ENCODE peak calls at places on chromosomes 16 and 17, in eight cellular contexts. M is activated T-helper 1 cell treated with Interleukin-2 at 50 U/mL for 16 hours, V is caudate nucleus, L is RCC 7860, A is NCI-H2081, I is uterus, D is mesenchymal stem cell, T is cardiac muscle cell. N is an unnamed sample.

GRCh38 chr17:9905902-9906301 is 831 bp upstream of the RCVRN start:
- DNase-seq in M (no peak), V (no peak), L (no peak), A (no peak), I (no peak), D (peak; percentile 39), T (peak; percentile 46), N (no peak)

GRCh38 chr17:9224485-9224884 is 203.2 kb downstream of the NTN1 start:
- DNase-seq in M (no peak), V (no peak), L (no peak), A (no peak), I (no peak), D (no peak), T (no peak), N (no peak)

GRCh38 chr17:4536742-4537411 is 18.3 kb downstream of the MYBBP1A start:
- DNase-seq in M (no peak), V (peak; percentile 18), L (no peak), A (no peak), I (peak; percentile 61), D (peak; percentile 47), T (peak; percentile 71), N (no peak)

GRCh38 chr17:72409405-72410002 is 288.7 kb downstream of the SOX9 start:
- DNase-seq in M (no peak), V (no peak), L (no peak), A (no peak), I (no peak), D (no peak), T (no peak), N (no peak)

GRCh38 chr16:17657037-17657436 is 186.3 kb upstream of the XYLT1 start:
- DNase-seq in M (no peak), V (no peak), L (no peak), A (no peak), I (no peak), D (no peak), T (no peak), N (no peak)

GRCh38 chr16:72876981-72877373 is 171.0 kb downstream of the ZFHX3 start:
- DNase-seq in M (no peak), V (no peak), L (no peak), A (no peak), I (no peak), D (no peak), T (peak; percentile 46), N (no peak)

GRCh38 chr16:9096416-9096952 is 5.0 kb downstream of the HAPSTR1 start:
- DNase-seq in M (no peak), V (no peak), L (no peak), A (no peak), I (no peak), D (no peak), T (no peak), N (no peak)

GRCh38 chr16:24850289-24850931 is 4.6 kb downstream of the SLC5A11 start:
- DNase-seq in M (no peak), V (no peak), L (peak; percentile 69), A (no peak), I (no peak), D (peak; percentile 52), T (peak; percentile 45), N (peak; percentile 74)

GRCh38 chr17:66840061-66840460 is 5.1 kb downstream of the CACNG5 start:
- DNase-seq in M (no peak), V (no peak), L (no peak), A (no peak), I (no peak), D (no peak), T (no peak), N (no peak)

GRCh38 chr16:19718624-19718965 is 524 bp downstream of the IQCK start:
- DNase-seq in M (no peak), V (no peak), L (no peak), A (no peak), I (no peak), D (peak; percentile 42), T (no peak), N (no peak)

GRCh38 chr16:69077251-69077650 is 28.2 kb upstream of the HAS3 start:
- DNase-seq in M (no peak), V (no peak), L (peak; percentile 99), A (no peak), I (no peak), D (no peak), T (no peak), N (peak; percentile 18)

GRCh38 chr16:9072806-9073341 is 18.6 kb upstream of the HAPSTR1 start:
- DNase-seq in M (no peak), V (no peak), L (peak; percentile 65), A (no peak), I (no peak), D (peak; percentile 92), T (peak; percentile 81), N (peak; percentile 90)

GRCh38 chr17:77692571-77693161 is 265.8 kb upstream of the TNRC6C start:
- DNase-seq in M (no peak), V (no peak), L (no peak), A (no peak), I (no peak), D (no peak), T (no peak), N (peak; percentile 54)

GRCh38 chr16:21610766-21611165 is 11.4 kb downstream of the METTL9 start:
- DNase-seq in M (no peak), V (no peak), L (no peak), A (no peak), I (no peak), D (no peak), T (no peak), N (no peak)

GRCh38 chr17:57663326-57664070 is 81.6 kb downstream of the CCDC182 start:
- DNase-seq in M (no peak), V (no peak), L (no peak), A (no peak), I (peak; percentile 22), D (peak; percentile 60), T (no peak), N (peak; percentile 5)

GRCh38 chr17:65359016-65359415 is 202.4 kb downstream of the AXIN2 start:
- DNase-seq in M (no peak), V (no peak), L (peak; percentile 82), A (no peak), I (no peak), D (peak; percentile 81), T (peak; percentile 70), N (peak; percentile 82)

GRCh38 chr17:61015966-61016365 is 338.3 kb downstream of the BCAS3 start:
- DNase-seq in M (no peak), V (no peak), L (no peak), A (no peak), I (no peak), D (no peak), T (no peak), N (no peak)

GRCh38 chr17:42618442-42619150 is 9.1 kb downstream of the TUBG1 start:
- DNase-seq in M (no peak), V (no peak), L (peak; percentile 33), A (peak; percentile 42), I (no peak), D (peak; percentile 25), T (no peak), N (peak; percentile 4)

GRCh38 chr17:28338056-28338768 is 2.7 kb downstream of the TNFAIP1 start:
- DNase-seq in M (no peak), V (no peak), L (peak; percentile 54), A (no peak), I (no peak), D (peak; percentile 95), T (peak; percentile 61), N (peak; percentile 77)

GRCh38 chr16:56789360-56789759 is 59.4 kb downstream of the NUP93 start:
- DNase-seq in M (no peak), V (peak; percentile 26), L (peak; percentile 14), A (peak; percentile 7), I (peak; percentile 24), D (no peak), T (peak; percentile 58), N (peak; percentile 23)

GRCh38 chr17:50672831-50673551 is 34.7 kb downstream of the ANKRD40 start:
- DNase-seq in M (no peak), V (no peak), L (peak; percentile 37), A (no peak), I (no peak), D (no peak), T (no peak), N (no peak)